ENCODE peak calls at places on chromosomes 3 and 15, in four cellular contexts. J is A549, K is HepG2, T is K562. B is an unnamed sample.
A peak's percentile ranks its signal among the peaks of the same experiment; 100 is the strongest.

GRCh38 chr3:71591106-71591505 is 7.6 kb upstream of the FOXP1 start:
- DNase-seq in J (no peak), K (no peak), T (no peak), B (no peak)

GRCh38 chr3:69762790-69763229 is 23.5 kb downstream of the MITF start:
- DNase-seq in J (no peak), K (no peak), T (no peak), B (no peak)

GRCh38 chr3:52788890-52789745 is 5.5 kb upstream of the ITIH3 start:
- DNase-seq in J (no peak), K (no peak), T (no peak), B (no peak)

GRCh38 chr3:25906132-25906906 is 116.4 kb downstream of the OXSM start:
- DNase-seq in J (no peak), K (no peak), T (no peak), B (no peak)

GRCh38 chr3:95707268-95707667 is 1107.1 kb upstream of the EPHA6 start:
- DNase-seq in J (no peak), K (no peak), T (no peak), B (no peak)

GRCh38 chr15:53256043-53256442 is 465.9 kb upstream of the ONECUT1 start:
- DNase-seq in J (no peak), K (no peak), T (no peak), B (no peak)

GRCh38 chr3:16723994-16724393 is 118.8 kb upstream of the DAZL start:
- DNase-seq in J (peak; percentile 27), K (no peak), T (no peak), B (no peak)

GRCh38 chr3:29281265-29282228 is 676 bp downstream of the RBMS3 start:
- DNase-seq in J (peak; percentile 31), K (no peak), T (no peak), B (no peak)

GRCh38 chr3:76044601-76045600 is 259.6 kb upstream of the ZNF717 start:
- DNase-seq in J (peak; percentile 10), K (no peak), T (no peak), B (peak; percentile 42)

GRCh38 chr3:192917508-192918274 is at the start of gene MB21D2:
- DNase-seq in J (peak; percentile 81), K (peak; percentile 47), T (peak; percentile 19), B (peak; percentile 58)

GRCh38 chr3:185549111-185549510 is 3.3 kb downstream of the LIPH start:
- DNase-seq in J (peak; percentile 83), K (no peak), T (peak; percentile 23), B (no peak)

GRCh38 chr3:23435904-23436303 is 232.8 kb downstream of the UBE2E2 start:
- DNase-seq in J (no peak), K (no peak), T (no peak), B (peak; percentile 42)

GRCh38 chr15:63244976-63245645 is 32.3 kb upstream of the APH1B start:
- DNase-seq in J (no peak), K (no peak), T (no peak), B (no peak)

GRCh38 chr3:170470063-170471006 is 51.7 kb downstream of the CLDN11 start:
- DNase-seq in J (peak; percentile 21), K (no peak), T (no peak), B (no peak)

GRCh38 chr3:13407926-13408325 is 12.2 kb downstream of the NUP210 start:
- DNase-seq in J (no peak), K (no peak), T (no peak), B (no peak)

GRCh38 chr3:40505599-40506462 is at the start of gene ZNF620:
- DNase-seq in J (peak; percentile 86), K (peak; percentile 92), T (peak; percentile 78), B (peak; percentile 88)

GRCh38 chr15:83871808-83872559 is 218.1 kb downstream of the ADAMTSL3 start:
- DNase-seq in J (peak; percentile 31), K (no peak), T (peak; percentile 36), B (no peak)

GRCh38 chr3:192812736-192813383 is 85.5 kb upstream of the FGF12 start:
- DNase-seq in J (peak; percentile 61), K (peak; percentile 54), T (peak; percentile 7), B (no peak)

DNA sequence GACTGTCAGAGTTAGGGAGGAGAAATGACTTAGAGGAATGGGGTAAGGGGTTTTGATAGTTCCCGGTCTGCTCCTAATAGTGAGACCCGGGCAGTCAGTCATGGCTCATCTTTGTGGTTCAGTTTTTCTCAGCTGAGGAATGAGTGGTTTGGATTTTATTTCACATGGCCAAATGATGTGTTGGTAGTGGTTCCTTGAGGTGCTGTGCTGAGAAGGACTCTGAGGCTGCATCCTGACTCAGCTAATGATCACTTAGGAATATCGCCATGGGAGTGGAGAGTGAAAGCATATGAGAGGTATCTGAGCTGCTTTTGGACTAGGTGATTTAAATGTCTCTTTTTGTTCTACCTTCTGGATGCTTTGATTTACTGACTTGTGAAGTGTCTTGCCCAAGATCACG is 80.2 kb downstream of the LPP start:
- DNase-seq in J (no peak), K (no peak), T (no peak), B (no peak)
- TF ChIP-seq HMGXB4 in J (no peak), K (no peak), T (no peak), B (no peak)

GRCh38 chr3:131702156-131702555 is 199.4 kb upstream of the MRPL3 start:
- DNase-seq in J (peak; percentile 21), K (no peak), T (no peak), B (no peak)
- TF ChIP-seq HMGXB4 in J (no peak), K (no peak), T (no peak), B (no peak)

DNA sequence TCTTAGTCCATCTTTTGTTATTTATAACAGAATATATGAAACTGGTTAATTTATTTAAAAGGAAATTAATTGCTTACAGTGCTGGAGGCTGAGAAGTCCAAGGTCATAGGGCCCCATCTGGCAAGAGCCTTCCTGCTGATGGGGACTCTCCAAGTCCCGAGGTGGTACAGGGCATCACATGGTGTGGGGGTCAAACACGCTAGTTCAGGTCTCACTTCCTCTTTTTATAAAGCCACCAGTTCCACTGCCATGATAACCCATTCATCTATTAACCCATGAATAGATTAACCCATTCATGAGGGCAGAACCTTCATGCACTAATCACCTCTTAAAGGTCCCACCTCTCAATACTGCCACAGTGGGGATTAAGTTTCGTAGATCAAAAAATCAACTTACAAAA is 659.3 kb downstream of the NAALADL2 start:
- DNase-seq in J (no peak), K (no peak), T (no peak), B (no peak)
- TF ChIP-seq HMGXB4 in J (no peak), K (no peak), T (no peak), B (no peak)

DNA sequence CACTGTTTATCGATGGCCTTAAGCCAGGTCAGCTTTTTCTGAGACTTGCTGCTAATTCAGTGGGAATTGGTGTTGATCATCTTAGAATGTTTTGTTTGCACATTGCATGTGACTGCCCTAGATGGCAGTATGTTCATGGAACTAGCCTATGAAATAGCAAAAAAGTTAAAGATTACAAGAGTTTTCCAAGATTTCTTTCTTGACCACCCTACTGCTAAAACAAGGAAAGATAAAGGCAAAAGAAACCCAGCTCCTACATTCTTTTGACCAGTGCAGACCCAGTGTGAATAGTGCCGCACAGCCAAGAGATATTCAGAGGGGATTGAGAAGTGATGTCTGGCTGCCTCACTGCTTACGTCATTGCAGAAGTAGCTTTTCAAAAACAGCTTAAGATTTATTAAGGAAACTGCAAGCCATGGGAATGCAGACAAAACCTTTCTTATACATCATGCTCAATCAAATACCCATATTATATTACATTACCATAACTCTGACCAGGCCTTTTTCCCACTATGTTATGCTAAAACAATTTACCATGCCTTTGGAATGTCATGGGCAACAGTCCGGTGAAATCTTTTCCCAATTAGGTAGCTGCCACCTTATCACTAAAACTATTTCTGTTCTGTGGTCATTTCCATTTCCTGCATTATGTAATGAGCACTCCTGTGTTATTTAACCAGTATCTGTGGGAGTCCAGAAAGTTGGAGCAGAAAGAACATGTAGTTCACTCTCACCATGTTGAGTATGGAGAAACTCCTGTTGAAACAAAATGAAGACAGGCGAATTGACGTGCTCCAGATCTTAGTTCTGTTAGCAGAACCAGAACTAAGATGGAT is 6.0 kb downstream of the PHLDB2 start:
- DNase-seq in J (peak; percentile 26), K (peak; percentile 9), T (no peak), B (no peak)
- TF ChIP-seq HMGXB4 in J (no peak), K (no peak), T (no peak), B (no peak)

GRCh38 chr3:60696559-60697125 is 554.6 kb downstream of the FHIT start:
- DNase-seq in J (no peak), K (no peak), T (no peak), B (no peak)
- TF ChIP-seq HMGXB4 in J (no peak), K (no peak), T (no peak), B (no peak)

GRCh38 chr15:43509923-43510229 is 7.5 kb upstream of the MAP1A start:
- DNase-seq in J (no peak), K (no peak), T (peak; percentile 30), B (no peak)

GRCh38 chr15:43509002-43509922 is 8.1 kb upstream of the MAP1A start:
- DNase-seq in J (no peak), K (peak; percentile 20), T (peak; percentile 20), B (no peak)

GRCh38 chr15:43510230-43511011 is 7.0 kb upstream of the MAP1A start:
- DNase-seq in J (peak; percentile 96), K (peak; percentile 97), T (peak; percentile 95), B (peak; percentile 99)

GRCh38 chr15:43513550-43513949 is 3.9 kb upstream of the MAP1A start:
- DNase-seq in J (no peak), K (no peak), T (no peak), B (no peak)

DNA sequence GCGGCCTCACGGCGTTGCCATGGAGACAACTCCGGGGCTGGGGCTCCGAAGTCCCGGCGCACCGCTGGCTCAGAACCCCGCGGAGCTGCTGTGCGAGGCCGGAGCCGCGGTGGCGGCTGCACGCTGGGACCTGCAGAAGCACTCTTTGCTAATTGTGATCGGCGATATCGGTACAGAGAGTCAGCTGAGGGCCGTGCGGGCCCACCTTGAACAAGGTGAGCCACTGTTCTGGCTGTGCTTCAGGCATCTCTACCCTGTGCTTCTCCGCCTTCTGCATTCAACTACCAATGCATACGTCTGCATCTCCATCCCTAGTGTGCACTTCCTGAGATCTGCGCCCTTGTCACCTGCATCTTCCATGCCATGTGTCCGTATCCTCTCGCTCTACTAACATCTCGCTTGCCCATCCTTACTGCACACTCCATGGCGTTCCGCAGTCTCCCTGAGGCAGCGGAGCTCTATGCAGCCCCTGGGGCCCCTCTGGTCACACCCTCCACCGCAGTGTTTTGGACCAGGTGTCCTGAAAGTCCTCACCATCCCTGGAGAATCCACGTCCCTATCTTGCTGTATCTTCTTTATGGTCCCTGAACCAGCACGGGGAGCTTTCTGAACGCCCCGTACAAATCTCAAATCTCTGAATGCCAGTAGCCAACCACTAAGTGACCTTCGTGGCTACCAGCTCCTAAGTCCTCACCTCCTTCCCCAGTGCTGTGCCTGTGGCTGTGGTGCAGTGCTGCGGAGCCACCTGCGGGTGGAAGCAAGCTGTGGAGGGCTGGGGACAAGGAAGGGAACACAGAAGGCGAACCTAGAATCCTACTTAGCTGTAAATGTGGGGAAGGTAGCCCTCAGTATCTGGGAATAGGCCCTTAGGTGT is 6.2 kb upstream of the MAP1A start:
- DNase-seq in J (peak; percentile 52), K (peak; percentile 20), T (peak; percentile 43), B (peak; percentile 43)
- TF ChIP-seq HMGXB4 in J (no peak), K (no peak), T (no peak), B (no peak)

GRCh38 chr3:140276698-140277097 is 341.7 kb downstream of the CLSTN2 start:
- DNase-seq in J (peak; percentile 28), K (peak; percentile 9), T (no peak), B (peak; percentile 36)
- TF ChIP-seq HMGXB4 in J (no peak), K (no peak), T (no peak), B (no peak)

B was measured in WTC11.